ENCODE peak calls at places on chromosomes 3 and 15, in five cellular contexts. Y, C, T, I and H are unnamed samples.

GRCh38 chr3:178536271-178537079 is at the start of gene KCNMB2:
- DNase-seq in Y (no peak), C (peak), T (no peak), I (no peak), H (no peak)

GRCh38 chr15:35624881-35625280 is 78.9 kb upstream of the DPH6 start:
- DNase-seq in Y (no peak), C (peak), T (no peak), I (no peak), H (no peak)

GRCh38 chr3:48678566-48679380 is 6.9 kb downstream of the NCKIPSD start:
- DNase-seq in Y (no peak), C (no peak), T (no peak), I (peak), H (no peak)

GRCh38 chr3:63948995-63949394 is 36.8 kb upstream of the SCAANT1 start:
- DNase-seq in Y (no peak), C (peak), T (no peak), I (no peak), H (no peak)

GRCh38 chr3:159814161-159814560 is 174.5 kb upstream of the IL12A start:
- DNase-seq in Y (peak), C (no peak), T (no peak), I (peak), H (peak)

GRCh38 chr15:59011262-59011947 is 23.9 kb downstream of the RNF111 start:
- DNase-seq in Y (no peak), C (no peak), T (no peak), I (no peak), H (no peak)

GRCh38 chr3:155325263-155325835 is 31.9 kb upstream of the STRIT1 start:
- DNase-seq in Y (no peak), C (no peak), T (no peak), I (no peak), H (no peak)

GRCh38 chr3:88151358-88151757 is 1.6 kb downstream of the C3orf38 start:
- DNase-seq in Y (no peak), C (peak), T (no peak), I (no peak), H (no peak)

GRCh38 chr3:67044955-67045354 is 46.8 kb downstream of the KBTBD8 start:
- DNase-seq in Y (no peak), C (no peak), T (no peak), I (no peak), H (no peak)